ENCODE peak calls at places on chromosomes 6 and 20, in five cellular contexts. One of them, this sample, is unnamed.
A peak's percentile ranks its signal among the peaks of the same experiment; 100 is the strongest.

GRCh38 chr6:82208914-82209313 is 38.6 kb downstream of the IBTK start:
- DNase-seq in K562: no peak
- DNase-seq in SK-N-SH: no peak
- DNase-seq in GM12878: no peak
- DNase-seq in HepG2: no peak
- DNase-seq in this sample: no peak

GRCh38 chr6:44456070-44456965 is 68.8 kb downstream of the CDC5L start:
- DNase-seq in K562: peak; percentile 82
- DNase-seq in SK-N-SH: peak; percentile 79
- DNase-seq in GM12878: no peak
- DNase-seq in HepG2: peak; percentile 61
- DNase-seq in this sample: peak; percentile 43

GRCh38 chr6:27617700-27618689 is 145.1 kb upstream of the ZNF184 start:
- DNase-seq in K562: peak; percentile 62
- DNase-seq in SK-N-SH: no peak
- DNase-seq in GM12878: no peak
- DNase-seq in HepG2: no peak
- DNase-seq in this sample: peak; percentile 78

GRCh38 chr6:145372671-145373123 is 362.6 kb downstream of the EPM2A start:
- DNase-seq in K562: no peak
- DNase-seq in SK-N-SH: no peak
- DNase-seq in GM12878: peak; percentile 52
- DNase-seq in HepG2: peak; percentile 12
- DNase-seq in this sample: no peak

GRCh38 chr20:20017852-20018245 is 687 bp downstream of the NAA20 start:
- DNase-seq in K562: no peak
- DNase-seq in SK-N-SH: no peak
- DNase-seq in GM12878: no peak
- DNase-seq in HepG2: peak; percentile 40
- DNase-seq in this sample: peak; percentile 33

GRCh38 chr6:7818480-7819165 is 92.0 kb downstream of the TXNDC5 start:
- DNase-seq in K562: no peak
- DNase-seq in SK-N-SH: no peak
- DNase-seq in GM12878: no peak
- DNase-seq in HepG2: no peak
- DNase-seq in this sample: no peak

GRCh38 chr6:17622144-17622543 is 22.0 kb downstream of the FAM8A1 start:
- DNase-seq in K562: no peak
- DNase-seq in SK-N-SH: no peak
- DNase-seq in GM12878: no peak
- DNase-seq in HepG2: no peak
- DNase-seq in this sample: no peak

GRCh38 chr6:4169028-4169789 is 33.8 kb upstream of the ECI2 start:
- DNase-seq in K562: no peak
- DNase-seq in SK-N-SH: no peak
- DNase-seq in GM12878: no peak
- DNase-seq in HepG2: no peak
- DNase-seq in this sample: no peak

GRCh38 chr6:100704941-100705340 is 176.2 kb downstream of the ASCC3 start:
- DNase-seq in K562: no peak
- DNase-seq in SK-N-SH: no peak
- DNase-seq in GM12878: no peak
- DNase-seq in HepG2: no peak
- DNase-seq in this sample: no peak

GRCh38 chr20:36666181-36666740 is 20.3 kb upstream of the SLA2 start:
- DNase-seq in K562: no peak
- DNase-seq in SK-N-SH: no peak
- DNase-seq in GM12878: no peak
- DNase-seq in HepG2: peak; percentile 43
- DNase-seq in this sample: no peak

GRCh38 chr6:154447929-154448328 is 62.6 kb downstream of the CNKSR3 start:
- DNase-seq in K562: no peak
- DNase-seq in SK-N-SH: peak; percentile 77
- DNase-seq in GM12878: no peak
- DNase-seq in HepG2: no peak
- DNase-seq in this sample: no peak

GRCh38 chr6:44850367-44850766 is 462.9 kb downstream of the CDC5L start:
- DNase-seq in K562: no peak
- DNase-seq in SK-N-SH: no peak
- DNase-seq in GM12878: no peak
- DNase-seq in HepG2: no peak
- DNase-seq in this sample: no peak

GRCh38 chr20:56566621-56567020 is 33.6 kb downstream of the FAM209B start:
- DNase-seq in K562: no peak
- DNase-seq in SK-N-SH: no peak
- DNase-seq in GM12878: no peak
- DNase-seq in HepG2: peak; percentile 38
- DNase-seq in this sample: no peak

GRCh38 chr6:33416386-33417126 is 1.4 kb downstream of the CUTA start:
- DNase-seq in K562: no peak
- DNase-seq in SK-N-SH: no peak
- DNase-seq in GM12878: no peak
- DNase-seq in HepG2: no peak
- DNase-seq in this sample: no peak

GRCh38 chr6:50992232-50992631 is 173.6 kb downstream of the TFAP2B start:
- DNase-seq in K562: no peak
- DNase-seq in SK-N-SH: no peak
- DNase-seq in GM12878: no peak
- DNase-seq in HepG2: no peak
- DNase-seq in this sample: no peak

GRCh38 chr6:78835817-78836216 is 31.5 kb upstream of the IRAK1BP1 start:
- DNase-seq in K562: no peak
- DNase-seq in SK-N-SH: no peak
- DNase-seq in GM12878: no peak
- DNase-seq in HepG2: no peak
- DNase-seq in this sample: no peak

GRCh38 chr6:155782320-155782730 is 326.7 kb upstream of the NOX3 start:
- DNase-seq in K562: no peak
- DNase-seq in SK-N-SH: no peak
- DNase-seq in GM12878: no peak
- DNase-seq in HepG2: no peak
- DNase-seq in this sample: peak; percentile 19

GRCh38 chr6:91669154-91669903 is 1082.5 kb upstream of the MAP3K7 start:
- DNase-seq in K562: no peak
- DNase-seq in SK-N-SH: no peak
- DNase-seq in GM12878: no peak
- DNase-seq in HepG2: no peak
- DNase-seq in this sample: no peak

GRCh38 chr20:37344506-37345338 is 1.2 kb upstream of the SRC start:
- DNase-seq in K562: no peak
- DNase-seq in SK-N-SH: peak; percentile 8
- DNase-seq in GM12878: no peak
- DNase-seq in HepG2: peak; percentile 77
- DNase-seq in this sample: peak; percentile 68

GRCh38 chr6:97978855-97979271 is 695.8 kb upstream of the MMS22L start:
- DNase-seq in K562: no peak
- DNase-seq in SK-N-SH: no peak
- DNase-seq in GM12878: no peak
- DNase-seq in HepG2: peak; percentile 25
- DNase-seq in this sample: peak; percentile 7

GRCh38 chr20:56222945-56223344 is 25.6 kb upstream of the MC3R start:
- DNase-seq in K562: no peak
- DNase-seq in SK-N-SH: no peak
- DNase-seq in GM12878: no peak
- DNase-seq in HepG2: no peak
- DNase-seq in this sample: no peak

GRCh38 chr6:147531321-147531720 is 22.8 kb downstream of the SAMD5 start:
- DNase-seq in K562: no peak
- DNase-seq in SK-N-SH: no peak
- DNase-seq in GM12878: no peak
- DNase-seq in HepG2: no peak
- DNase-seq in this sample: no peak

GRCh38 chr6:6699741-6700367 is 111.3 kb downstream of the LY86 start:
- DNase-seq in K562: peak; percentile 30
- DNase-seq in SK-N-SH: peak; percentile 28
- DNase-seq in GM12878: no peak
- DNase-seq in HepG2: no peak
- DNase-seq in this sample: peak; percentile 43

GRCh38 chr20:21703740-21704407 is 1.6 kb upstream of the PAX1 start:
- DNase-seq in K562: no peak
- DNase-seq in SK-N-SH: no peak
- DNase-seq in GM12878: no peak
- DNase-seq in HepG2: no peak
- DNase-seq in this sample: no peak

GRCh38 chr20:21701171-21701876 is 4.1 kb upstream of the PAX1 start:
- DNase-seq in K562: no peak
- DNase-seq in SK-N-SH: no peak
- DNase-seq in GM12878: no peak
- DNase-seq in HepG2: no peak
- DNase-seq in this sample: no peak

GRCh38 chr20:21702553-21703467 is 2.7 kb upstream of the PAX1 start:
- DNase-seq in K562: peak; percentile 40
- DNase-seq in SK-N-SH: peak; percentile 80
- DNase-seq in GM12878: no peak
- DNase-seq in HepG2: peak; percentile 39
- DNase-seq in this sample: peak; percentile 69

GRCh38 chr20:21704408-21705385 is 767 bp upstream of the PAX1 start:
- DNase-seq in K562: no peak
- DNase-seq in SK-N-SH: no peak
- DNase-seq in GM12878: no peak
- DNase-seq in HepG2: no peak
- DNase-seq in this sample: no peak

DNA sequence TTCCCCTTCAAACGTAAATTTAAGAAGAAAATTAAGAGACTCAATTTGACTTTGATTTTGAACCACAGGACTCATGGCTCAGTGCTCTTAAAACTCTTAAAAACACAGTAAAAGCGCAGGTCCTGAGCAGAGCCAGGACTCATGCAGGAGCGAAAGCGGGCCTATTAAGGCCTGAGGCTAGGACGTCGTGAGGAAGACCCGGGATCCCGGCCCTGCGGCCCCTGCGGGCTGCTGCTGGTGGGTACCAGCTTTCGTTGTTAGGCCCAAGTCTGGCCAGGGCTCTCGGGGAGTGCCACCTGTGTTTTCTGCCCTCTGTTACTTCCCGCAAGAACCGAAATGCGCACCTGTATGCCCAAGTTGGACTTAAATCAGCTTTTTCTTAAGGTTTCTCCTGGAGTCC is 3.5 kb upstream of the PAX1 start:
- DNase-seq in K562: no peak
- DNase-seq in SK-N-SH: no peak
- DNase-seq in GM12878: no peak
- DNase-seq in HepG2: no peak
- DNase-seq in this sample: no peak
- TF ChIP-seq CHD2 in K562: no peak
- TF ChIP-seq CHD2 in SK-N-SH: no peak
- TF ChIP-seq CHD2 in GM12878: no peak
- TF ChIP-seq CHD2 in HepG2: no peak
- TF ChIP-seq CHD2 in this sample: no peak

GRCh38 chr20:59031326-59032022 is 661 bp downstream of the ATP5F1E start:
- DNase-seq in K562: no peak
- DNase-seq in SK-N-SH: no peak
- DNase-seq in GM12878: no peak
- DNase-seq in HepG2: peak; percentile 31
- DNase-seq in this sample: no peak

GRCh38 chr20:59032713-59033059 is 551 bp upstream of the ATP5F1E start:
- DNase-seq in K562: no peak
- DNase-seq in SK-N-SH: peak; percentile 64
- DNase-seq in GM12878: no peak
- DNase-seq in HepG2: peak; percentile 54
- DNase-seq in this sample: no peak

GRCh38 chr20:59033093-59033492 is 958 bp upstream of the ATP5F1E start:
- DNase-seq in K562: no peak
- DNase-seq in SK-N-SH: no peak
- DNase-seq in GM12878: no peak
- DNase-seq in HepG2: no peak
- DNase-seq in this sample: no peak

GRCh38 chr20:59030911-59031310 is 1.2 kb downstream of the ATP5F1E start:
- DNase-seq in K562: no peak
- DNase-seq in SK-N-SH: no peak
- DNase-seq in GM12878: no peak
- DNase-seq in HepG2: no peak
- DNase-seq in this sample: no peak

DNA sequence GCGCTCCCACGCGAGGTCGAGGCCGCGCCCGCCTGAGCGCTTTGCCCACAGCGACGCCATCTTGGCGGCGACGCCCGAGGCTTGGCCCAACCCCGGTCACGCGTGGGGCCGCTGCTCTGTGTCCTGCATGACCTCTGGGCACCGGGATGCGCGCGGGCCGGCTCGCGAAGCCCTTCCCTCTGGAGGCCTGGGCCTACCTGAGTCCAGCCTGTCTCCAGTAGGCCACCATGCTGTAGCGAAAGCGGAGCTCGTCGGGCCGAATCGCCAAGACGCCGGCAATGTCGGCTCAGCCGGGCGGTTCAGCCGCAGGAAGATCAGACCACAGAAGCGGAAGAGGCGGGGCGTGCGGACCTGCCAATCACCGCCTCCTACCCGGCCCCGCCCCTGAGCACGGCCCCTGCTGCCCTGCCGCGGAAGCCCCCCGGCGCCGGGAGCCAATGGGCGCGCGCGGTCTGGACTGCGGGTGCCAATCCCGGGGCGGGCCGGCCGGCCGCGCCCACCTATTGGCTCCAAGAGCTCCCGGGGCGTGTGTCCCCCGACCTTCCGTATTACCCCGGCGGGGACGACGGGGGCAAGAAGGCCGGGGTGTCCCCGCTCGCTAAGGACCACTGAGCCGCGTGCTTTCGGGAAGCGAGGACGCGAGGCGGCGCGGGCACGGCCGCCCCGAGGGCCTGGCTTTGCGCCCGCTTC is at the start of gene ATP5F1E:
- DNase-seq in K562: peak; percentile 97
- DNase-seq in SK-N-SH: peak; percentile 99
- DNase-seq in GM12878: peak; percentile 75
- DNase-seq in HepG2: peak; percentile 95
- DNase-seq in this sample: peak; percentile 94
- TF ChIP-seq REST in K562: peak; percentile 84
- TF ChIP-seq REST in SK-N-SH: no peak
- TF ChIP-seq REST in GM12878: no peak
- TF ChIP-seq REST in HepG2: peak; percentile 31
- TF ChIP-seq REST in this sample: no peak

DNA sequence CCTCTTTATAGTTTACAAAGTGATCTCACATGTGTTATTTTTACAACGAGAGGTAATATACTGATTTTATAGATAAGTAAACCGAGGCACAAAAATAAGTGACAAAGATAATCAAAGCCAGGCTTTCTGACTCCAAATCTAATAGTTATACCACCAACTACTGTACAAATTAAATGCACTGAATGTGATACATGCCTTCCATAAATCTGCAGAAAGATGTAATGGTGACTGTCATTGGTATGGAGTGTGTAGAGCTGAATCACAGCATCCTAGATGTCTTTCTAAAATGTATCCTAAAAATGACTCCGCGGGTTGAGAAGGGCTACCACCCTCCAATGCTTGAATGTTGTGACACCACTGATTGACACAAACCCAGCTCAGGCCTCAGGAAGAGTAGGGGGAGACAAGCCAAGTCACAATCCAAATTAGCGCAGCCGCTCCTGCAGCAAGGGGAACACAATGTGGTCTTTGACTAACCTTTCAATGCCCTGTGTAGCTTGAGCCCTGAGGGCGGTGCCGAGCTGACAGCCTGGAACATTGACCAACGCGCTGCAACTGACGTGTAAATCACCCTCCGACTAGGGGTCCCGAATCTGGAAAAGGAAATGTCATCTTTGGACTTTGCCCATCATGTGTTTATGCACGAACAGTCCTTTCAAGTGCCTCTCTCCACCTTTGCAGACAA is 136.8 kb downstream of the OLIG3 start:
- DNase-seq in K562: no peak
- DNase-seq in SK-N-SH: no peak
- DNase-seq in GM12878: no peak
- DNase-seq in HepG2: peak; percentile 100
- DNase-seq in this sample: no peak
- TF ChIP-seq CHD2 in K562: no peak
- TF ChIP-seq CHD2 in SK-N-SH: no peak
- TF ChIP-seq CHD2 in GM12878: no peak
- TF ChIP-seq CHD2 in HepG2: no peak
- TF ChIP-seq CHD2 in this sample: no peak

GRCh38 chr6:14612016-14612415 is 494.4 kb downstream of the CD83 start:
- DNase-seq in K562: no peak
- DNase-seq in SK-N-SH: no peak
- DNase-seq in GM12878: no peak
- DNase-seq in HepG2: no peak
- DNase-seq in this sample: no peak
- TF ChIP-seq REST in K562: no peak
- TF ChIP-seq REST in SK-N-SH: no peak
- TF ChIP-seq REST in GM12878: no peak
- TF ChIP-seq REST in HepG2: no peak
- TF ChIP-seq REST in this sample: no peak